ENCODE peak calls at places on chromosomes 4 and X, in nine cellular contexts. M is Peyer's patch, L is astrocyte of the spinal cord, T is bronchial epithelial cell, R is HCT116, B is fibroblast of mammary gland, J is IMR-90, K is psoas muscle, I is heart left ventricle. U is an unnamed sample.

GRCh38 chr4:146095091-146095690 is 80.3 kb upstream of the LSM6 start:
- DNase-seq in M (peak; percentile 24), L (peak; percentile 68), T (peak; percentile 70), R (peak; percentile 57), B (peak; percentile 77), J (peak; percentile 65), K (no peak), I (no peak), U (peak; percentile 84)

GRCh38 chrX:150062292-150063137 is 124.2 kb upstream of the EOLA2 start:
- DNase-seq in M (no peak), L (peak; percentile 53), T (peak; percentile 47), R (no peak), B (peak; percentile 80), J (peak; percentile 69), K (peak; percentile 80), I (no peak), U (peak; percentile 58)

GRCh38 chrX:132842839-132843238 is 115.6 kb downstream of the HS6ST2 start:
- DNase-seq in M (no peak), L (no peak), T (no peak), R (no peak), B (no peak), J (no peak), K (no peak), I (no peak), U (no peak)

GRCh38 chrX:78708171-78708570 is 39.3 kb upstream of the LPAR4 start:
- DNase-seq in M (no peak), L (peak; percentile 51), T (peak; percentile 23), R (no peak), B (peak; percentile 62), J (peak; percentile 41), K (no peak), I (no peak), U (peak; percentile 61)

GRCh38 chr4:2816401-2816954 is 23.6 kb downstream of the SH3BP2 start:
- DNase-seq in M (no peak), L (no peak), T (no peak), R (no peak), B (no peak), J (no peak), K (no peak), I (no peak), U (no peak)

GRCh38 chrX:8737883-8738282 is 5.9 kb upstream of the ANOS1 start:
- DNase-seq in M (no peak), L (no peak), T (no peak), R (no peak), B (no peak), J (no peak), K (no peak), I (no peak), U (no peak)

GRCh38 chr4:16544251-16544721 is 318.0 kb upstream of the TAPT1 start:
- DNase-seq in M (no peak), L (no peak), T (no peak), R (no peak), B (peak; percentile 40), J (no peak), K (no peak), I (peak; percentile 41), U (peak; percentile 66)

GRCh38 chr4:26010266-26010665 is 96.2 kb downstream of the SMIM20 start:
- DNase-seq in M (no peak), L (no peak), T (no peak), R (no peak), B (no peak), J (no peak), K (no peak), I (no peak), U (no peak)

GRCh38 chrX:48684134-48684533 is 535 bp downstream of the WAS start:
- DNase-seq in M (no peak), L (no peak), T (no peak), R (no peak), B (no peak), J (no peak), K (no peak), I (no peak), U (no peak)

GRCh38 chrX:13084611-13085010 is 40.2 kb upstream of the FAM9C start:
- DNase-seq in M (no peak), L (no peak), T (no peak), R (no peak), B (no peak), J (no peak), K (no peak), I (no peak), U (no peak)

GRCh38 chr4:72031868-72032619 is at the start of gene NPFFR2:
- DNase-seq in M (no peak), L (peak; percentile 48), T (peak; percentile 34), R (no peak), B (peak; percentile 16), J (no peak), K (peak; percentile 50), I (peak; percentile 16), U (peak; percentile 10)

GRCh38 chr4:88724406-88724805 is 26.8 kb upstream of the NAP1L5 start:
- DNase-seq in M (no peak), L (no peak), T (no peak), R (no peak), B (no peak), J (no peak), K (no peak), I (no peak), U (no peak)

GRCh38 chr4:2305766-2306501 is 44.0 kb upstream of the MXD4 start:
- DNase-seq in M (peak; percentile 12), L (no peak), T (no peak), R (no peak), B (no peak), J (no peak), K (no peak), I (no peak), U (no peak)

GRCh38 chrX:150587585-150588503 is 19.4 kb downstream of the MTM1 start:
- DNase-seq in M (peak; percentile 44), L (no peak), T (no peak), R (no peak), B (peak; percentile 37), J (no peak), K (no peak), I (peak; percentile 20), U (peak; percentile 46)

GRCh38 chrX:129759576-129760061 is 20.1 kb upstream of the SASH3 start:
- DNase-seq in M (peak; percentile 53), L (peak; percentile 89), T (peak; percentile 46), R (no peak), B (peak; percentile 84), J (peak; percentile 83), K (peak; percentile 53), I (no peak), U (peak; percentile 86)

DNA sequence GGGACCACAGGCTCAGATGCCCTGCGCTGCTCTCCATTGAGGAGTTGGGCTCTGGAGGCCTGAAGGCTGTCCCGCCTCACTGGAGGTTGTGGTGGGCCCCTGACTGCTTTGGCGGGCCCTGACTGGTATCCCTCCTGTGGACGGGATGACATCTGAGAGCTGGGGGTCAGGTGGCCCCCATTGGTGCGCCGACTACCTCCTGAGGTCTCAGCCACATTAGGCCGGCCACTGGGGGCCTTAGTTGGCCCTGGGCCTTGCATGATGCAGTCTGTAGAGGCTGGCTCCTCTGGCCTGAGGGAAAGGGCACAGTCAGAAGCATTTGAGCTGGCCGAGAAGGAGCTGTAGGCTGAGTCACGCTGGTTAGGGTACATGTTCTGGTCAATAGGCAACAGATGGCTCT is 164.5 kb upstream of the DGKK start:
- DNase-seq in M (no peak), L (no peak), T (no peak), R (no peak), B (no peak), J (no peak), K (no peak), I (no peak), U (no peak)
- TF ChIP-seq CTCF in M (no peak), L (no peak), T (no peak), R (no peak), B (no peak), J (no peak), K (no peak), I (no peak), U (no peak)

GRCh38 chrX:445727-446126 is 59.0 kb upstream of the PPP2R3B start:
- DNase-seq in M (no peak), L (no peak), T (no peak), R (no peak), B (no peak), J (no peak), K (peak; percentile 4), I (no peak), U (no peak)
- H3K4me3 ChIP-seq in M (no peak overlapping the region), L (no peak overlapping the region), T (no peak overlapping the region), R (no peak overlapping the region), B (no peak overlapping the region), J (no peak overlapping the region), K (no peak overlapping the region), I (no peak overlapping the region), U (no peak overlapping the region)

DNA sequence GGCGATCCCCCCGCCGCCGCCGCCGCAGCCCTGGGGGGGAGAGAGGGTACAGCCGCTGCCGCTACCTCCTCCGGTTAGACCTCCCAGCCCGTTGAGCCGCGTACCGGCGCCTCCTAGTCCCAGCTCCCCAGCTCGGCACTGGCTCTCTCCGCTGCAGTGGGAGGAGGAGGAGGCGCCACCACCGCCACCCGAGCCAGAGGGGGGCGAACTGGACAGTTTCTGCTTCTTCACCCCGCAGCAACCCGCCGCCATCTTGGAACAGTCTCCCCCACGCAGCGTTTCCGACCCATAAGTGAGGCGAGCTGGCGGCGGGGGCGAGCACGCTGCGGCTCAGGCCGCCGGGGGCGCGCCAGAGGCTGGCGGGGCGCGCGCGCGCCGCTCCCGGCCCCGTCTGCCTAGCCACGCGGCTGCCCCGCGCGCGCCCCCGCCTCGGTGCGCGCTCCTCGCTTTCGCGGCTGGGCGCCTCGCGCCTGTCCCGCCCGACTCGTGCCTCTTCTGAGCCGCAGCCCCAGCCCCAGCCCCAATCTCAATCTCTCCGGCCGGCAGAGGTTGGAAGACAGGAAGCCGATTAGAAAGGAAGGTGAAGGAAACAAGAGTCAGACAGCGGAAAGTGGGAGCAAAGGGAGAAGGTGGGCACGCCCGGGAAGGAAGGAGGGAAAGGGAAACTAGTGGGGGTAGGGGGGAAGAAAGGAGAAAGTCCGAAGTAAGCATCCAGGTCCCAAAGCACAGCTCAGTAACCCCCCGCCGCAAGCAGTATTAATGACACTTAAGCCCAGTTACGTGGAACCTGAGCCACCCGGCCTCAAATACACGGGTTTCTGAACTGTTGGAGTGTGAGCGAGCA is at the start of gene AMMECR1:
- DNase-seq in M (peak; percentile 77), L (peak; percentile 75), T (peak; percentile 47), R (peak; percentile 31), B (peak; percentile 78), J (peak; percentile 79), K (peak; percentile 90), I (peak; percentile 79), U (peak; percentile 76)
- TF ChIP-seq CTCF in M (no peak), L (no peak), T (peak; percentile 2), R (no peak), B (no peak), J (no peak), K (no peak), I (peak; percentile 5), U (no peak)

DNA sequence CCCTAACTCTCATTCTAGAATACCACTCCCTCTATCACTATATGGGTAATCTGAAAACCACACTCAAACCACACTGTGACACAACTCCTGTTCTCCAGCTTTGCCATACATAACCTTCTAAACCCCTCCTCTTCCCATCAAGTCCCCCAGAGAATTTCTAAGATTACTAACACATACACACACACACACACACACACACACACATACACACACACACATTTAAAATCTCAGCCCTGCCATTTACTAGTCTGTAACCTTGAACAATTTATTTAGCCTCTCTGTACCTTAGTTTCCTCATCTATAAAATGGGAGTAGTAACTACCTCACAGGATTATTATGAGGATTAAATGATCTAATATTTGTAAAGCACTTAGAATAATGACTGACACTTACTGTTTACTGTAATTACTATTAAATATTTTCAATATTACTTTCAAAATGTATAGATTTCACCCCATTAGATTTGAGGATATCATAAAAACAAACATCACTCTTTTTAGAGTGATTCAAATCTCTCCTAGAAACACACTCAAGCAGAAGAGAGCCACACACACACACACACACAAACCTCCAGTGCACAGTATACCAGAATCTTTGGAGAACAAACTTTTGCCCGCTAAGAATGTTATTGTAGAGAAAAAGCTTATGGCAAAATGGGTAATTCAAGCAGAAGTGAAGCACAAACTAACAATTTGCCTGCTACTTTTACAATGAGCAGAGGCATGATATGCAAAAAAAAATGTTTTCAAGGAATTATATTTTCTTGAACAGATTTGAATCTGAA is 3.8 kb downstream of the ANKRD50 start:
- DNase-seq in M (no peak), L (peak; percentile 48), T (no peak), R (no peak), B (peak; percentile 47), J (peak; percentile 7), K (no peak), I (no peak), U (peak; percentile 55)
- H3K4me3 ChIP-seq in M (no peak overlapping the region), L (peak overlapping the region; percentile 86), T (peak overlapping the region; percentile 3), R (no peak overlapping the region), B (no peak overlapping the region), J (no peak overlapping the region), K (peak overlapping the region; percentile 83), I (no peak overlapping the region), U (peak overlapping the region; percentile 79)

U was measured in cardiac fibroblast.